ENCODE peak calls at places on chromosomes 12 and 14, in six cellular contexts. One of them, this sample, is unnamed.

GRCh38 chr14:101183376-101184103 is 280.0 kb upstream of the RTL1 start:
- DNase-seq in memory B cell: no peak
- DNase-seq in T-helper 22 cell: no peak
- DNase-seq in stimulated activated CD8-positive, alpha-beta memory T cell treated with anti-CD3 and anti-CD28 coated beads, Interleukin-4, amount 100 ng/mL, for 24 hours: no peak
- DNase-seq in left lung: peak; percentile 73
- DNase-seq in dermis microvascular lymphatic vessel endothelial cell: no peak
- DNase-seq in this sample: no peak

GRCh38 chr12:28191690-28192089 is 1.4 kb downstream of the CCDC91 start:
- DNase-seq in memory B cell: peak; percentile 11
- DNase-seq in T-helper 22 cell: peak; percentile 40
- DNase-seq in left lung: no peak
- DNase-seq in stimulated activated CD8-positive, alpha-beta memory T cell treated with anti-CD3 and anti-CD28 coated beads, Interleukin-4, amount 100 ng/mL, for 24 hours: no peak
- DNase-seq in dermis microvascular lymphatic vessel endothelial cell: no peak
- DNase-seq in this sample: no peak

GRCh38 chr12:32843528-32844095 is 53.0 kb downstream of the PKP2 start:
- DNase-seq in memory B cell: no peak
- DNase-seq in dermis microvascular lymphatic vessel endothelial cell: no peak
- DNase-seq in T-helper 22 cell: no peak
- DNase-seq in stimulated activated CD8-positive, alpha-beta memory T cell treated with anti-CD3 and anti-CD28 coated beads, Interleukin-4, amount 100 ng/mL, for 24 hours: no peak
- DNase-seq in left lung: no peak
- DNase-seq in this sample: no peak

GRCh38 chr12:99157946-99158345 is 489.6 kb upstream of the GARIN6 start:
- DNase-seq in left lung: no peak
- DNase-seq in memory B cell: no peak
- DNase-seq in stimulated activated CD8-positive, alpha-beta memory T cell treated with anti-CD3 and anti-CD28 coated beads, Interleukin-4, amount 100 ng/mL, for 24 hours: no peak
- DNase-seq in dermis microvascular lymphatic vessel endothelial cell: no peak
- DNase-seq in T-helper 22 cell: no peak
- DNase-seq in this sample: no peak

GRCh38 chr14:104937161-104937560 is 12.5 kb downstream of the PLD4 start:
- DNase-seq in left lung: no peak
- DNase-seq in memory B cell: no peak
- DNase-seq in T-helper 22 cell: no peak
- DNase-seq in dermis microvascular lymphatic vessel endothelial cell: no peak
- DNase-seq in stimulated activated CD8-positive, alpha-beta memory T cell treated with anti-CD3 and anti-CD28 coated beads, Interleukin-4, amount 100 ng/mL, for 24 hours: no peak
- DNase-seq in this sample: no peak

GRCh38 chr12:32312049-32312670 is 87.2 kb upstream of the FGD4 start:
- DNase-seq in T-helper 22 cell: no peak
- DNase-seq in dermis microvascular lymphatic vessel endothelial cell: peak; percentile 74
- DNase-seq in memory B cell: no peak
- DNase-seq in stimulated activated CD8-positive, alpha-beta memory T cell treated with anti-CD3 and anti-CD28 coated beads, Interleukin-4, amount 100 ng/mL, for 24 hours: no peak
- DNase-seq in left lung: no peak
- DNase-seq in this sample: no peak

GRCh38 chr12:77062846-77063461 is 2.4 kb downstream of the E2F7 start:
- DNase-seq in left lung: no peak
- DNase-seq in stimulated activated CD8-positive, alpha-beta memory T cell treated with anti-CD3 and anti-CD28 coated beads, Interleukin-4, amount 100 ng/mL, for 24 hours: no peak
- DNase-seq in dermis microvascular lymphatic vessel endothelial cell: peak; percentile 96
- DNase-seq in memory B cell: peak; percentile 14
- DNase-seq in T-helper 22 cell: no peak
- DNase-seq in this sample: no peak

GRCh38 chr14:24334431-24335271 is at the start of gene ADCY4:
- DNase-seq in T-helper 22 cell: no peak
- DNase-seq in memory B cell: peak; percentile 57
- DNase-seq in dermis microvascular lymphatic vessel endothelial cell: peak; percentile 36
- DNase-seq in left lung: peak; percentile 91
- DNase-seq in stimulated activated CD8-positive, alpha-beta memory T cell treated with anti-CD3 and anti-CD28 coated beads, Interleukin-4, amount 100 ng/mL, for 24 hours: no peak
- DNase-seq in this sample: no peak

GRCh38 chr12:991350-992278 is 591 bp downstream of the ERC1 start:
- DNase-seq in stimulated activated CD8-positive, alpha-beta memory T cell treated with anti-CD3 and anti-CD28 coated beads, Interleukin-4, amount 100 ng/mL, for 24 hours: no peak
- DNase-seq in T-helper 22 cell: no peak
- DNase-seq in left lung: no peak
- DNase-seq in dermis microvascular lymphatic vessel endothelial cell: peak; percentile 18
- DNase-seq in memory B cell: no peak
- DNase-seq in this sample: peak; percentile 16

This sample was measured in putamen.